ENCODE peak calls at places on chromosome 10, in six cellular contexts. R is cardiac muscle cell, W is psoas muscle, K is colonic mucosa, P is spleen, O is mucosa of descending colon. U is an unnamed sample.

GRCh38 chr10:26479766-26480492 is 41.8 kb downstream of the APBB1IP start:
- DNase-seq in O (no peak), P (peak; percentile 81), R (no peak), W (no peak), K (no peak), U (no peak)

GRCh38 chr10:77004917-77005564 is 632.6 kb downstream of the KCNMA1 start:
- DNase-seq in R (peak; percentile 73), P (no peak), K (peak; percentile 33), O (peak; percentile 46), W (no peak), U (peak; percentile 19)

GRCh38 chr10:101011517-101012423 is 12.2 kb downstream of the LZTS2 start:
- DNase-seq in P (peak; percentile 74), K (no peak), W (peak; percentile 33), R (peak; percentile 71), O (no peak), U (no peak)

GRCh38 chr10:100081075-100082001 is at the start of gene CPN1:
- DNase-seq in R (no peak), O (no peak), K (no peak), W (no peak), P (no peak), U (no peak)

GRCh38 chr10:72858103-72858502 is 35.4 kb upstream of the OIT3 start:
- DNase-seq in R (no peak), O (no peak), W (no peak), P (no peak), K (no peak), U (no peak)

GRCh38 chr10:48878091-48878490 is 61.5 kb downstream of the LRRC18 start:
- DNase-seq in O (no peak), P (no peak), R (no peak), K (no peak), W (no peak), U (no peak)

GRCh38 chr10:3774018-3774813 is 10.8 kb downstream of the KLF6 start:
- DNase-seq in K (peak; percentile 17), O (no peak), R (no peak), W (peak; percentile 38), P (no peak), U (no peak)

GRCh38 chr10:125684583-125684982 is 1.6 kb upstream of the TEX36 start:
- DNase-seq in W (no peak), O (no peak), R (no peak), P (no peak), K (no peak), U (no peak)

GRCh38 chr10:17009228-17009700 is 120.3 kb downstream of the CUBN start:
- DNase-seq in P (no peak), O (no peak), R (no peak), W (no peak), K (no peak), U (no peak)

GRCh38 chr10:132721725-132722124 is 64.2 kb downstream of the NKX6-2 start:
- DNase-seq in O (no peak), K (no peak), P (no peak), W (no peak), R (no peak), U (no peak)

GRCh38 chr10:22816298-22816653 is 101.9 kb upstream of the PIP4K2A start:
- DNase-seq in P (no peak), K (no peak), R (no peak), O (no peak), W (no peak), U (no peak)

GRCh38 chr10:58588673-58589265 is 76.1 kb downstream of the BICC1 start:
- DNase-seq in P (no peak), K (no peak), W (peak; percentile 64), O (peak; percentile 12), R (peak; percentile 18), U (peak; percentile 25)

GRCh38 chr10:103481974-103482531 is 3.0 kb upstream of the CALHM3 start:
- DNase-seq in R (peak; percentile 72), O (peak; percentile 77), P (no peak), K (peak; percentile 44), W (peak; percentile 39), U (peak; percentile 59)

GRCh38 chr10:69730251-69731156 is 71.2 kb upstream of the COL13A1 start:
- DNase-seq in W (peak; percentile 74), K (no peak), O (peak; percentile 17), P (no peak), R (peak; percentile 40), U (peak; percentile 36)

GRCh38 chr10:129774082-129774735 is 189.9 kb downstream of the EBF3 start:
- DNase-seq in R (no peak), W (no peak), O (no peak), K (no peak), P (peak; percentile 72), U (peak; percentile 13)

GRCh38 chr10:349081-349480 is 213.8 kb downstream of the ZMYND11 start:
- DNase-seq in O (no peak), W (no peak), R (no peak), P (peak; percentile 72), K (no peak), U (no peak)
- TF ChIP-seq CTCF in O (no peak), W (no peak), R (no peak), P (no peak), K (no peak), U (no peak)

DNA sequence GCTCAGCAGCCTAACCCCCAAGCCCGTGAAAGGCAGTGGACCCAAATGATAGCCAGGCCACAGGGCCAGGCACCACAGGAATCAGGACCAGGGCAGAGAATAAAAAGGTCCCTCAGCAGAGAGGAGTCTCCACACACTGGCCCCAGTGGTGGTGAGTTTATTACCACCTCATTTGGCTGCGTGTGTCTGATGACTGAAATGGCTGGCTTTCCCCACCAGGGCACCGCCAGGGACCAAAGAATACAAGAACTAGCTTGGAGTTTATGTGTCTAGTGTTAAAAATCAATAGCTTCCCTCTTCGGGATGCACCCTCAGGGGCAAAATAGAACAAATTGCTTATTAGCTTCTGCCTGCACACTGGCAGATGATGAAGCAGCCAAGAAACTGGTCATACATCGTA is 223.8 kb upstream of the ZMIZ1 start:
- DNase-seq in W (no peak), K (no peak), R (no peak), P (no peak), O (no peak), U (no peak)
- TF ChIP-seq CTCF in W (no peak), K (no peak), R (no peak), P (no peak), O (no peak), U (no peak)

GRCh38 chr10:92552310-92552709 is 21.6 kb downstream of the IDE start:
- DNase-seq in W (no peak), O (no peak), P (no peak), K (no peak), R (no peak), U (no peak)
- TF ChIP-seq CTCF in W (no peak), O (no peak), P (no peak), K (no peak), R (no peak), U (no peak)

GRCh38 chr10:97067716-97068391 is 117.9 kb downstream of the SLIT1 start:
- DNase-seq in R (no peak), P (peak; percentile 46), O (no peak), K (no peak), W (no peak), U (no peak)
- TF ChIP-seq CTCF in R (no peak), P (no peak), O (no peak), K (no peak), W (no peak), U (no peak)

GRCh38 chr10:95196053-95196452 is 2.0 kb downstream of the ACSM6 start:
- DNase-seq in O (no peak), R (no peak), P (no peak), W (no peak), K (no peak), U (no peak)

DNA sequence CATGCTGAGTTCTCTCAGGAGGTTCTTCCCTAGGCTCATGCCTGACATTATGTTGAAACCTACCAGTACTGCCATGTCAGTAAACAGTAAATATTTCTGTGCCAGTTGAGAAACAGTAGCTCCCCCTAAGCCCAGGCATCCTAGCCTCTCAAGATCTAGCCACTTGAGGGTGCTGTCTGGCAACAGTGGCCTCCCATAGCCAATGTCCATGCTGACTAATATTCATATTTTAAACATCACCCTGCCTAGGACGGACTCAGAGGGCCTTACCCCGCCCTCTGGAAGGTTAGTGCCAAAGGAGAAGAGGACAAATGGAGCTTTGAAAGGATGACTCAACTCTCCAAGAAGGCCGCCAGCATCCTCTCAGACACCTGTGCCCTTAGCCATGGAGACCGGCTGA is 7.7 kb downstream of the ACSM6 start:
- DNase-seq in W (no peak), O (no peak), R (no peak), P (no peak), K (no peak), U (no peak)
- TF ChIP-seq CTCF in W (no peak), O (no peak), R (peak; percentile 36), P (no peak), K (no peak), U (no peak)

GRCh38 chr10:121069061-121069850 is 218.1 kb downstream of the WDR11 start:
- DNase-seq in O (no peak), P (no peak), R (no peak), K (no peak), W (no peak), U (no peak)

GRCh38 chr10:121065330-121065729 is 214.2 kb downstream of the WDR11 start:
- DNase-seq in R (no peak), W (no peak), O (no peak), P (no peak), K (no peak), U (no peak)

GRCh38 chr10:121073743-121074142 is 222.6 kb downstream of the WDR11 start:
- DNase-seq in K (no peak), P (no peak), W (no peak), O (no peak), R (peak; percentile 61), U (no peak)

GRCh38 chr10:121070671-121071070 is 219.5 kb downstream of the WDR11 start:
- DNase-seq in P (no peak), O (peak; percentile 41), R (no peak), W (no peak), K (no peak), U (no peak)

DNA sequence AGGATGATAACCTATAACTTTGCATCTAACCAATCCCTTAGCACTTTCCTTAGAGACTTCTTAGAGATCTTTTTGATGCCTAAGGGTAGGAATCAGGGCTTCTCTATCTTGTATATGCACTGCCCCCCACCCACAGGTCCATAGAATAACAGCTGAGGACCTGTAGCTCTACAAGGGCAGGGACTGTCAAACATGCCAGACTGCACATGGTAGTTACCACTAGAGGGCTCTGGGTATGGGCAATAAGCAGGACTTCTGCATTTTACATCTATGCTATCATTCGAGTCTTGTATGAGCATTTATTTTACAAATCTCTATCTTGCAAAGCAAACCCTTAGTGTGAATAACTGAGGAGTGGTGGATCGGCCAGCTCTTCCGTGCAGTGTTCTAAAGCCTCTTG is 219.1 kb downstream of the WDR11 start:
- DNase-seq in K (peak; percentile 60), W (no peak), P (no peak), R (no peak), O (peak; percentile 63), U (peak; percentile 39)
- TF ChIP-seq CTCF in K (peak; percentile 60), W (no peak), P (no peak), R (no peak), O (peak; percentile 25), U (no peak)

DNA sequence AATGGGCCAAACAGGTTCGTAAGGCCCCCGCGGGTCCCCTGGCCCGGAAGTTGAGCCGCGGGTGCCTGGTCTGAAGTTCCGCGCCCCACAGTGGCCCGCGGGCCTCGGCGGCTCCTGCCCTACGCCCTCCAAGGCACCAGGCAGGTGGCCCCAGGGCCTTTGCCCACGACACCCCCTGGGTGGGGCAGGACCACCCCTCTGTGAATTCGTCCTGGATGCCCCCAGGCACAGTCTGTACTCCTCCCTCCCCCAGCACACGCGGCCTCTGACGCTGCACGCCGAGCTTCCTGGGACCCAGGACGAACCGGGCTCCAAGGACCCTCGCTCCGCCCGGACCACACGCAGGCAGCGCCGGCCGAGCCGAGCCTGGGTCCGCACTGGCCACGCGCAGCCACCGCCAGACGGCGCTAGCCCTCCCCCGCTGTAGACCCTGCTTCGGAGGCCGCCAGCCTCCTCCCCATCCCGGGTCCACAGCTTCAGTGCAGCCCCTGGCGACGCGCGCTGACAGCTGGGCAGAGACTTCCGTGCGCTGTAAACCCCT is 810 bp upstream of the TCERG1L start:
- DNase-seq in O (no peak), W (no peak), P (peak; percentile 74), K (no peak), R (peak; percentile 78), U (peak; percentile 67)
- TF ChIP-seq CTCF in O (no peak), W (no peak), P (peak; percentile 38), K (no peak), R (peak; percentile 61), U (peak; percentile 51)

U was measured in testis.